ENCODE peak calls at places on chromosomes 16 and 17, in four cellular contexts. One of them, this sample, is unnamed.

GRCh38 chr16:71540-72341 is 690 bp downstream of the RHBDF1 start:
- DNase-seq in HepG2: peak
- DNase-seq in K562: peak
- DNase-seq in GM12878: no peak
- DNase-seq in this sample: peak

GRCh38 chr17:38572665-38573365 is 32.9 kb downstream of the SRCIN1 start:
- DNase-seq in HepG2: no peak
- DNase-seq in K562: peak
- DNase-seq in GM12878: no peak
- DNase-seq in this sample: peak

GRCh38 chr16:4846503-4846900 is 586 bp downstream of the GLYR1 start:
- DNase-seq in HepG2: peak
- DNase-seq in K562: no peak
- DNase-seq in GM12878: no peak
- DNase-seq in this sample: peak

GRCh38 chr16:20332411-20332810 is 5.1 kb upstream of the GP2 start:
- DNase-seq in HepG2: no peak
- DNase-seq in K562: no peak
- DNase-seq in GM12878: no peak
- DNase-seq in this sample: no peak

GRCh38 chr16:31268033-31268365 is 8.2 kb downstream of the ITGAM start:
- DNase-seq in HepG2: no peak
- DNase-seq in K562: no peak
- DNase-seq in GM12878: no peak
- DNase-seq in this sample: no peak

GRCh38 chr17:28492352-28493310 is 13.5 kb upstream of the FOXN1 start:
- DNase-seq in HepG2: no peak
- DNase-seq in K562: no peak
- DNase-seq in GM12878: no peak
- DNase-seq in this sample: no peak

GRCh38 chr17:44919885-44920564 is 4.7 kb upstream of the GFAP start:
- DNase-seq in HepG2: peak
- DNase-seq in K562: peak
- DNase-seq in GM12878: peak
- DNase-seq in this sample: peak

GRCh38 chr16:80518436-80518835 is 22.4 kb upstream of the DYNLRB2 start:
- DNase-seq in HepG2: no peak
- DNase-seq in K562: no peak
- DNase-seq in GM12878: no peak
- DNase-seq in this sample: no peak

GRCh38 chr16:85958731-85959130 is 59.8 kb downstream of the IRF8 start:
- DNase-seq in HepG2: no peak
- DNase-seq in K562: no peak
- DNase-seq in GM12878: no peak
- DNase-seq in this sample: no peak

GRCh38 chr17:4530799-4531730 is 24.1 kb downstream of the MYBBP1A start:
- DNase-seq in HepG2: no peak
- DNase-seq in K562: no peak
- DNase-seq in GM12878: no peak
- DNase-seq in this sample: no peak

GRCh38 chr16:57711-58110 is 4.1 kb downstream of the SNRNP25 start:
- DNase-seq in HepG2: no peak
- DNase-seq in K562: no peak
- DNase-seq in GM12878: no peak
- DNase-seq in this sample: no peak

GRCh38 chr17:9226794-9227135 is 205.5 kb downstream of the NTN1 start:
- DNase-seq in HepG2: no peak
- DNase-seq in K562: no peak
- DNase-seq in GM12878: no peak
- DNase-seq in this sample: peak

GRCh38 chr17:11637796-11638195 is 39.5 kb downstream of the DNAH9 start:
- DNase-seq in HepG2: no peak
- DNase-seq in K562: no peak
- DNase-seq in GM12878: no peak
- DNase-seq in this sample: no peak

GRCh38 chr17:83175551-83176271 is 96.3 kb downstream of the METRNL start:
- DNase-seq in HepG2: no peak
- DNase-seq in K562: no peak
- DNase-seq in GM12878: no peak
- DNase-seq in this sample: no peak

GRCh38 chr16:86621966-86622365 is 43.6 kb downstream of the FOXL1 start:
- DNase-seq in HepG2: no peak
- DNase-seq in K562: no peak
- DNase-seq in GM12878: no peak
- DNase-seq in this sample: no peak

GRCh38 chr16:20675488-20676267 is 21.8 kb downstream of the ACSM1 start:
- DNase-seq in HepG2: peak
- DNase-seq in K562: no peak
- DNase-seq in GM12878: peak
- DNase-seq in this sample: peak

GRCh38 chr16:75402174-75402820 is 31.0 kb downstream of the CFDP1 start:
- DNase-seq in HepG2: no peak
- DNase-seq in K562: no peak
- DNase-seq in GM12878: no peak
- DNase-seq in this sample: no peak

GRCh38 chr17:77307479-77308198 is 166.9 kb downstream of the SEC14L1 start:
- DNase-seq in HepG2: no peak
- DNase-seq in K562: no peak
- DNase-seq in GM12878: no peak
- DNase-seq in this sample: no peak

GRCh38 chr16:53999123-53999522 is 287.5 kb downstream of the IRX3 start:
- DNase-seq in HepG2: no peak
- DNase-seq in K562: no peak
- DNase-seq in GM12878: no peak
- DNase-seq in this sample: no peak

GRCh38 chr17:15957206-15957605 is 12.3 kb downstream of the ADORA2B start:
- DNase-seq in HepG2: no peak
- DNase-seq in K562: peak
- DNase-seq in GM12878: no peak
- DNase-seq in this sample: no peak

GRCh38 chr16:683396-684066 is 603 bp downstream of the JMJD8 start:
- DNase-seq in HepG2: no peak
- DNase-seq in K562: peak
- DNase-seq in GM12878: no peak
- DNase-seq in this sample: no peak

GRCh38 chr17:49223517-49224197 is 6.9 kb downstream of the PHOSPHO1 start:
- DNase-seq in HepG2: no peak
- DNase-seq in K562: peak
- DNase-seq in GM12878: no peak
- DNase-seq in this sample: peak

GRCh38 chr16:20851601-20852000 is 45.3 kb downstream of the REXO5 start:
- DNase-seq in HepG2: peak
- DNase-seq in K562: no peak
- DNase-seq in GM12878: no peak
- DNase-seq in this sample: no peak

GRCh38 chr16:56047307-56048234 is 143.7 kb upstream of the GNAO1 start:
- DNase-seq in HepG2: no peak
- DNase-seq in K562: no peak
- DNase-seq in GM12878: no peak
- DNase-seq in this sample: no peak

GRCh38 chr17:73155410-73156165 is 9.2 kb upstream of the SSTR2 start:
- DNase-seq in HepG2: no peak
- DNase-seq in K562: no peak
- DNase-seq in GM12878: no peak
- DNase-seq in this sample: peak

GRCh38 chr16:87842209-87842869 is 27.0 kb downstream of the SLC7A5 start:
- DNase-seq in HepG2: peak
- DNase-seq in K562: no peak
- DNase-seq in GM12878: no peak
- DNase-seq in this sample: no peak

GRCh38 chr17:7916799-7917198 is 710 bp upstream of the RNF227 start:
- DNase-seq in HepG2: peak
- DNase-seq in K562: no peak
- DNase-seq in GM12878: no peak
- DNase-seq in this sample: no peak

GRCh38 chr17:43676471-43676870 is 14.7 kb upstream of the MEOX1 start:
- DNase-seq in HepG2: peak
- DNase-seq in K562: no peak
- DNase-seq in GM12878: no peak
- DNase-seq in this sample: no peak

GRCh38 chr17:16286947-16287562 is 66.2 kb downstream of the CENPV start:
- DNase-seq in HepG2: no peak
- DNase-seq in K562: no peak
- DNase-seq in GM12878: peak
- DNase-seq in this sample: peak

GRCh38 chr16:1903845-1904820 is 14.1 kb downstream of the HS3ST6 start:
- DNase-seq in HepG2: no peak
- DNase-seq in K562: no peak
- DNase-seq in GM12878: no peak
- DNase-seq in this sample: no peak

GRCh38 chr16:46901709-46902108 is 17.5 kb downstream of the GPT2 start:
- DNase-seq in HepG2: no peak
- DNase-seq in K562: no peak
- DNase-seq in GM12878: no peak
- DNase-seq in this sample: no peak

GRCh38 chr17:44310612-44311376 is 2.4 kb downstream of the RUNDC3A start:
- DNase-seq in HepG2: no peak
- DNase-seq in K562: no peak
- DNase-seq in GM12878: no peak
- DNase-seq in this sample: no peak

GRCh38 chr16:88872650-88873331 is 6.3 kb upstream of the PABPN1L start:
- DNase-seq in HepG2: no peak
- DNase-seq in K562: no peak
- DNase-seq in GM12878: no peak
- DNase-seq in this sample: no peak

GRCh38 chr17:75370288-75370687 is 35.2 kb downstream of the GRB2 start:
- DNase-seq in HepG2: no peak
- DNase-seq in K562: no peak
- DNase-seq in GM12878: no peak
- DNase-seq in this sample: no peak

GRCh38 chr17:62017912-62018311 is 47.2 kb downstream of the MED13 start:
- DNase-seq in HepG2: no peak
- DNase-seq in K562: no peak
- DNase-seq in GM12878: no peak
- DNase-seq in this sample: no peak
- TF ChIP-seq ESRRA in HepG2: no peak
- TF ChIP-seq ESRRA in K562: no peak
- TF ChIP-seq ESRRA in GM12878: no peak
- TF ChIP-seq ESRRA in this sample: no peak

GRCh38 chr17:79777844-79778503 is at the start of gene CBX2:
- DNase-seq in HepG2: peak
- DNase-seq in K562: peak
- DNase-seq in GM12878: no peak
- DNase-seq in this sample: peak
- TF ChIP-seq NR2C2 in HepG2: no peak
- TF ChIP-seq NR2C2 in K562: no peak
- TF ChIP-seq NR2C2 in GM12878: no peak
- TF ChIP-seq NR2C2 in this sample: no peak

GRCh38 chr17:17993852-17994251 is 21.2 kb downstream of the DRC3 start:
- DNase-seq in HepG2: no peak
- DNase-seq in K562: no peak
- DNase-seq in GM12878: no peak
- DNase-seq in this sample: no peak

GRCh38 chr17:17990282-17990681 is 17.6 kb downstream of the DRC3 start:
- DNase-seq in HepG2: no peak
- DNase-seq in K562: no peak
- DNase-seq in GM12878: no peak
- DNase-seq in this sample: no peak

GRCh38 chr17:17993366-17993765 is 20.7 kb downstream of the DRC3 start:
- DNase-seq in HepG2: no peak
- DNase-seq in K562: no peak
- DNase-seq in GM12878: no peak
- DNase-seq in this sample: no peak

GRCh38 chr17:17994770-17995169 is 22.1 kb downstream of the DRC3 start:
- DNase-seq in HepG2: no peak
- DNase-seq in K562: no peak
- DNase-seq in GM12878: no peak
- DNase-seq in this sample: no peak

DNA sequence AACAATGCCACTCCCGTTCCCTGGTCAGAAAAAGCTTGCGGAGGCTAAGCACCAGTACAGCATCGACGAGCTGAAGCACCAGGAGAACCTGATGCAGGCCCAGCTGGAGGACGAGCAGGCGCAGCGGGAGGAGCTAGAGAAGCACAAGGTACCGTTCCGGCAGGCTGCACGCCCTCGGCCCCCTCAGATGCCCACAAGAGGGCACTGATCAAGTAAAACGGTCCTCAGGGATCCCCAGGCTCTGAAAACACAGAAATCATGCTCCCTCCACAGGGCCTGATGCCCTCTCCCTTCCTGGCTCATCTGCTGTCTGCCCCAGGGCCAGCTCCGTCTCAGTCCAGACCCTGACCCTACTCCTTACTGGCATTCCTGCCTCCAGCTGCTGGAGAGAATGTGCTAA is 21.6 kb downstream of the DRC3 start:
- DNase-seq in HepG2: peak
- DNase-seq in K562: no peak
- DNase-seq in GM12878: no peak
- DNase-seq in this sample: peak
- TF ChIP-seq ESRRA in HepG2: no peak
- TF ChIP-seq ESRRA in K562: no peak
- TF ChIP-seq ESRRA in GM12878: no peak
- TF ChIP-seq ESRRA in this sample: no peak

GRCh38 chr17:30519707-30520106 is 42.5 kb downstream of the GOSR1 start:
- DNase-seq in HepG2: no peak
- DNase-seq in K562: no peak
- DNase-seq in GM12878: no peak
- DNase-seq in this sample: no peak
- TF ChIP-seq NR2C2 in HepG2: no peak
- TF ChIP-seq NR2C2 in K562: no peak
- TF ChIP-seq NR2C2 in GM12878: no peak
- TF ChIP-seq NR2C2 in this sample: no peak

GRCh38 chr17:81043725-81044427 is 8.9 kb downstream of the BAIAP2 start:
- DNase-seq in HepG2: peak
- DNase-seq in K562: no peak
- DNase-seq in GM12878: no peak
- DNase-seq in this sample: peak

GRCh38 chr17:81044428-81044763 is 9.4 kb downstream of the BAIAP2 start:
- DNase-seq in HepG2: no peak
- DNase-seq in K562: no peak
- DNase-seq in GM12878: no peak
- DNase-seq in this sample: no peak

GRCh38 chr17:81040791-81041337 is 5.9 kb downstream of the BAIAP2 start:
- DNase-seq in HepG2: peak
- DNase-seq in K562: peak
- DNase-seq in GM12878: no peak
- DNase-seq in this sample: peak

GRCh38 chr17:81043319-81043724 is 8.4 kb downstream of the BAIAP2 start:
- DNase-seq in HepG2: no peak
- DNase-seq in K562: no peak
- DNase-seq in GM12878: no peak
- DNase-seq in this sample: no peak

DNA sequence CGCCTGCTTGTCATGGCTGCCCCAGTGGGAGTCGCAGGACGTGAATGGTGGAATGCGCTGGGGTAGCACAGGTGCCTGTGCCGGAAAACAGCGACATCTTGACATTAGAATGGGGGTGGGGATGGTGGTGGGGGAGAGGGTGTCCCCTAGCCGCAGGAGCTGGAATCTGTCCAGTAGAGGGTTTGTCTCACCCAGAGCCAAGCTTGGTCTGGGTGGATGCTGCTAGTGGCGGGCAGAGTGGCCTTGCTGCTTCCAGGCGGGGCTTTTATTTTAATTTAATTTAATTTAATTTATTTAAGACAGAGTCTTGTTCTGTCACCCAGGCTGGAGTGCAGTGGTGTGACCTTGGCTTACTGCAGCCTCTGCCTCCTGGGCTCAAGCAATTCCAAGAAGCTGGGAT is 7.7 kb downstream of the BAIAP2 start:
- DNase-seq in HepG2: no peak
- DNase-seq in K562: no peak
- DNase-seq in GM12878: no peak
- DNase-seq in this sample: no peak
- TF ChIP-seq ESRRA in HepG2: no peak
- TF ChIP-seq ESRRA in K562: no peak
- TF ChIP-seq ESRRA in GM12878: no peak
- TF ChIP-seq ESRRA in this sample: no peak